ENCODE peak calls at places on chromosomes 5 and 9, in five cellular contexts. One of them, this sample, is unnamed.
A peak's percentile ranks its signal among the peaks of the same experiment; 100 is the strongest.

GRCh38 chr5:145218982-145219381 is 616.2 kb downstream of the PRELID2 start:
- DNase-seq in Kasumi-1: no peak
- DNase-seq in hepatocyte: no peak
- DNase-seq in COR-L47: no peak
- DNase-seq in GM12891: no peak
- DNase-seq in this sample: no peak

GRCh38 chr9:122519376-122519775 is 435 bp downstream of the OR1J4 start:
- DNase-seq in Kasumi-1: no peak
- DNase-seq in hepatocyte: no peak
- DNase-seq in COR-L47: no peak
- DNase-seq in GM12891: no peak
- DNase-seq in this sample: no peak

GRCh38 chr5:14587143-14587542 is 5.6 kb downstream of the OTULINL start:
- DNase-seq in GM12891: no peak
- DNase-seq in hepatocyte: no peak
- DNase-seq in COR-L47: no peak
- DNase-seq in Kasumi-1: peak; percentile 8
- DNase-seq in this sample: no peak

GRCh38 chr5:178330791-178331404 is 98.3 kb upstream of the PHYKPL start:
- DNase-seq in GM12891: no peak
- DNase-seq in Kasumi-1: peak; percentile 24
- DNase-seq in hepatocyte: no peak
- DNase-seq in COR-L47: no peak
- DNase-seq in this sample: no peak

GRCh38 chr5:131589510-131590348 is 45.3 kb downstream of the RAPGEF6 start:
- DNase-seq in GM12891: no peak
- DNase-seq in hepatocyte: peak; percentile 76
- DNase-seq in COR-L47: peak; percentile 15
- DNase-seq in Kasumi-1: peak; percentile 84
- DNase-seq in this sample: peak; percentile 46

GRCh38 chr9:2284770-2285169 is 269.6 kb downstream of the SMARCA2 start:
- DNase-seq in hepatocyte: no peak
- DNase-seq in GM12891: no peak
- DNase-seq in Kasumi-1: no peak
- DNase-seq in COR-L47: no peak
- DNase-seq in this sample: no peak

GRCh38 chr5:77312411-77312810 is 101.9 kb downstream of the PDE8B start:
- DNase-seq in hepatocyte: no peak
- DNase-seq in COR-L47: no peak
- DNase-seq in Kasumi-1: no peak
- DNase-seq in GM12891: no peak
- DNase-seq in this sample: no peak

GRCh38 chr5:143341807-143342570 is 61.5 kb downstream of the NR3C1 start:
- DNase-seq in COR-L47: no peak
- DNase-seq in GM12891: no peak
- DNase-seq in hepatocyte: no peak
- DNase-seq in Kasumi-1: no peak
- DNase-seq in this sample: no peak

GRCh38 chr5:131209506-131210191 is 38.9 kb downstream of the LYRM7 start:
- DNase-seq in COR-L47: no peak
- DNase-seq in Kasumi-1: peak; percentile 96
- DNase-seq in GM12891: no peak
- DNase-seq in hepatocyte: no peak
- DNase-seq in this sample: no peak

GRCh38 chr9:98199388-98200033 is 7.1 kb upstream of the CORO2A start:
- DNase-seq in hepatocyte: no peak
- DNase-seq in COR-L47: no peak
- DNase-seq in Kasumi-1: no peak
- DNase-seq in GM12891: no peak
- DNase-seq in this sample: no peak

GRCh38 chr9:135281661-135282000 is 194.2 kb downstream of the OLFM1 start:
- DNase-seq in hepatocyte: no peak
- DNase-seq in GM12891: no peak
- DNase-seq in COR-L47: no peak
- DNase-seq in Kasumi-1: no peak
- DNase-seq in this sample: no peak

This sample was measured in frontal cortex.